ENCODE peak calls at places on chromosome 2, in five cellular contexts. One of them, this sample, is unnamed.

GRCh38 chr2:58665156-58665553 is 424.0 kb upstream of the FANCL start:
- DNase-seq in NCI-H1436: no peak
- DNase-seq in suprapubic skin: no peak
- DNase-seq in NCI-H2029: no peak
- DNase-seq in hepatic stellate cell: no peak
- DNase-seq in this sample: no peak

GRCh38 chr2:20485989-20486388 is 39.1 kb downstream of the RHOB start:
- DNase-seq in NCI-H1436: no peak
- DNase-seq in suprapubic skin: no peak
- DNase-seq in NCI-H2029: no peak
- DNase-seq in hepatic stellate cell: no peak
- DNase-seq in this sample: no peak

GRCh38 chr2:58107803-58108710 is 61.5 kb downstream of the VRK2 start:
- DNase-seq in NCI-H1436: no peak
- DNase-seq in suprapubic skin: no peak
- DNase-seq in NCI-H2029: no peak
- DNase-seq in hepatic stellate cell: peak; percentile 17
- DNase-seq in this sample: no peak

GRCh38 chr2:176104338-176105077 is 2.6 kb upstream of the HOXD11 start:
- DNase-seq in NCI-H1436: no peak
- DNase-seq in suprapubic skin: no peak
- DNase-seq in NCI-H2029: no peak
- DNase-seq in hepatic stellate cell: peak; percentile 54
- DNase-seq in this sample: no peak

GRCh38 chr2:104768694-104769093 is 85.2 kb upstream of the POU3F3 start:
- DNase-seq in NCI-H1436: no peak
- DNase-seq in suprapubic skin: no peak
- DNase-seq in NCI-H2029: no peak
- DNase-seq in hepatic stellate cell: no peak
- DNase-seq in this sample: no peak

GRCh38 chr2:86037141-86037794 is 68.4 kb downstream of the POLR1A start:
- DNase-seq in NCI-H1436: no peak
- DNase-seq in suprapubic skin: peak; percentile 80
- DNase-seq in NCI-H2029: peak; percentile 38
- DNase-seq in hepatic stellate cell: peak; percentile 91
- DNase-seq in this sample: no peak

GRCh38 chr2:205293559-205293958 is 388.7 kb upstream of the NRP2 start:
- DNase-seq in NCI-H1436: no peak
- DNase-seq in suprapubic skin: no peak
- DNase-seq in NCI-H2029: no peak
- DNase-seq in hepatic stellate cell: no peak
- DNase-seq in this sample: no peak

GRCh38 chr2:16971722-16972234 is 306.1 kb upstream of the CYRIA start:
- DNase-seq in NCI-H1436: no peak
- DNase-seq in suprapubic skin: no peak
- DNase-seq in NCI-H2029: no peak
- DNase-seq in hepatic stellate cell: no peak
- DNase-seq in this sample: no peak

GRCh38 chr2:127218843-127219715 is 1.0 kb downstream of the CYP27C1 start:
- DNase-seq in NCI-H1436: no peak
- DNase-seq in suprapubic skin: peak; percentile 65
- DNase-seq in NCI-H2029: no peak
- DNase-seq in hepatic stellate cell: no peak
- DNase-seq in this sample: peak; percentile 84

GRCh38 chr2:132678498-132678897 is 8.5 kb upstream of the LYPD1 start:
- DNase-seq in NCI-H1436: no peak
- DNase-seq in suprapubic skin: no peak
- DNase-seq in NCI-H2029: no peak
- DNase-seq in hepatic stellate cell: no peak
- DNase-seq in this sample: no peak

GRCh38 chr2:218501665-218502064 is 66.5 kb downstream of the USP37 start:
- DNase-seq in NCI-H1436: no peak
- DNase-seq in suprapubic skin: no peak
- DNase-seq in NCI-H2029: no peak
- DNase-seq in hepatic stellate cell: peak; percentile 4
- DNase-seq in this sample: no peak

GRCh38 chr2:239519081-239519920 is 118.5 kb upstream of the HDAC4 start:
- DNase-seq in NCI-H1436: no peak
- DNase-seq in suprapubic skin: no peak
- DNase-seq in NCI-H2029: peak; percentile 12
- DNase-seq in hepatic stellate cell: no peak
- DNase-seq in this sample: no peak

GRCh38 chr2:186641807-186642321 is 52.0 kb upstream of the FAM171B start:
- DNase-seq in NCI-H1436: peak; percentile 51
- DNase-seq in suprapubic skin: no peak
- DNase-seq in NCI-H2029: peak; percentile 17
- DNase-seq in hepatic stellate cell: peak; percentile 34
- DNase-seq in this sample: no peak

GRCh38 chr2:62467100-62467474 is 38.9 kb downstream of the TMEM17 start:
- DNase-seq in NCI-H1436: no peak
- DNase-seq in suprapubic skin: no peak
- DNase-seq in NCI-H2029: peak; percentile 65
- DNase-seq in hepatic stellate cell: no peak
- DNase-seq in this sample: no peak

GRCh38 chr2:134190807-134191203 is 63.1 kb upstream of the MGAT5 start:
- DNase-seq in NCI-H1436: no peak
- DNase-seq in suprapubic skin: no peak
- DNase-seq in NCI-H2029: no peak
- DNase-seq in hepatic stellate cell: no peak
- DNase-seq in this sample: no peak

GRCh38 chr2:11043245-11043644 is 112.0 kb upstream of the SLC66A3 start:
- DNase-seq in NCI-H1436: no peak
- DNase-seq in suprapubic skin: no peak
- DNase-seq in NCI-H2029: no peak
- DNase-seq in hepatic stellate cell: no peak
- DNase-seq in this sample: no peak

GRCh38 chr2:134549104-134549503 is 169.7 kb downstream of the TMEM163 start:
- DNase-seq in NCI-H1436: no peak
- DNase-seq in suprapubic skin: no peak
- DNase-seq in NCI-H2029: no peak
- DNase-seq in hepatic stellate cell: no peak
- DNase-seq in this sample: no peak

GRCh38 chr2:242063364-242064249 is 194.1 kb downstream of the RTP5 start:
- DNase-seq in NCI-H1436: no peak
- DNase-seq in suprapubic skin: no peak
- DNase-seq in NCI-H2029: no peak
- DNase-seq in hepatic stellate cell: no peak
- DNase-seq in this sample: no peak

GRCh38 chr2:156083707-156084494 is 248.6 kb downstream of the NR4A2 start:
- DNase-seq in NCI-H1436: no peak
- DNase-seq in suprapubic skin: no peak
- DNase-seq in NCI-H2029: no peak
- DNase-seq in hepatic stellate cell: no peak
- DNase-seq in this sample: no peak

GRCh38 chr2:138034536-138034935 is 70.3 kb downstream of the HNMT start:
- DNase-seq in NCI-H1436: no peak
- DNase-seq in suprapubic skin: no peak
- DNase-seq in NCI-H2029: no peak
- DNase-seq in hepatic stellate cell: no peak
- DNase-seq in this sample: no peak

GRCh38 chr2:203636896-203637818 is 69.3 kb upstream of the CD28 start:
- DNase-seq in NCI-H1436: no peak
- DNase-seq in suprapubic skin: no peak
- DNase-seq in NCI-H2029: no peak
- DNase-seq in hepatic stellate cell: no peak
- DNase-seq in this sample: no peak

GRCh38 chr2:112465373-112465772 is 16.6 kb upstream of the TTL start:
- DNase-seq in NCI-H1436: no peak
- DNase-seq in suprapubic skin: no peak
- DNase-seq in NCI-H2029: no peak
- DNase-seq in hepatic stellate cell: peak; percentile 24
- DNase-seq in this sample: no peak

GRCh38 chr2:179096090-179096489 is 46.2 kb upstream of the CCDC141 start:
- DNase-seq in NCI-H1436: no peak
- DNase-seq in suprapubic skin: no peak
- DNase-seq in NCI-H2029: peak; percentile 16
- DNase-seq in hepatic stellate cell: no peak
- DNase-seq in this sample: no peak

GRCh38 chr2:119293254-119293653 is 69.6 kb downstream of the STEAP3 start:
- DNase-seq in NCI-H1436: no peak
- DNase-seq in suprapubic skin: no peak
- DNase-seq in NCI-H2029: no peak
- DNase-seq in hepatic stellate cell: no peak
- DNase-seq in this sample: no peak

GRCh38 chr2:160384791-160385190 is 108.8 kb downstream of the RBMS1 start:
- DNase-seq in NCI-H1436: no peak
- DNase-seq in suprapubic skin: no peak
- DNase-seq in NCI-H2029: no peak
- DNase-seq in hepatic stellate cell: no peak
- DNase-seq in this sample: no peak

GRCh38 chr2:108220942-108221541 is 18.7 kb upstream of the SULT1C3 start:
- DNase-seq in NCI-H1436: no peak
- DNase-seq in suprapubic skin: no peak
- DNase-seq in NCI-H2029: no peak
- DNase-seq in hepatic stellate cell: no peak
- DNase-seq in this sample: no peak

GRCh38 chr2:111900859-111901258 is 2.5 kb downstream of the MERTK start:
- DNase-seq in NCI-H1436: no peak
- DNase-seq in suprapubic skin: no peak
- DNase-seq in NCI-H2029: no peak
- DNase-seq in hepatic stellate cell: no peak
- DNase-seq in this sample: no peak

GRCh38 chr2:215540646-215541045 is 104.8 kb upstream of the FN1 start:
- DNase-seq in NCI-H1436: no peak
- DNase-seq in suprapubic skin: no peak
- DNase-seq in NCI-H2029: no peak
- DNase-seq in hepatic stellate cell: peak; percentile 52
- DNase-seq in this sample: no peak

GRCh38 chr2:106800180-106800579 is 85.8 kb downstream of the ST6GAL2 start:
- DNase-seq in NCI-H1436: no peak
- DNase-seq in suprapubic skin: no peak
- DNase-seq in NCI-H2029: no peak
- DNase-seq in hepatic stellate cell: no peak
- DNase-seq in this sample: no peak

This sample was measured in H1.